ENCODE peak calls at places on chromosomes 1 and 21, in seven cellular contexts. B, T, G, L, C, N and H are unnamed samples.

GRCh38 chr21:32317726-32318125 is 19.1 kb downstream of the MRAP start:
- DNase-seq in B (no peak), T (no peak), G (no peak), L (no peak), C (no peak), N (no peak), H (no peak)

GRCh38 chr1:222654849-222655248 is 37.0 kb downstream of the MIA3 start:
- DNase-seq in B (peak; percentile 28), T (no peak), G (no peak), L (no peak), C (peak; percentile 50), N (peak; percentile 67), H (peak; percentile 64)

GRCh38 chr1:107681001-107681479 is 283.9 kb downstream of the VAV3 start:
- DNase-seq in B (no peak), T (no peak), G (no peak), L (no peak), C (no peak), N (no peak), H (no peak)

GRCh38 chr1:200364831-200365230 is 45.0 kb downstream of the ZNF281 start:
- DNase-seq in B (no peak), T (no peak), G (no peak), L (no peak), C (no peak), N (no peak), H (no peak)

GRCh38 chr1:170864238-170864637 is 71.1 kb upstream of the MROH9 start:
- DNase-seq in B (peak; percentile 29), T (no peak), G (no peak), L (peak; percentile 14), C (no peak), N (no peak), H (no peak)

GRCh38 chr1:218755128-218755527 is 410.0 kb downstream of the TGFB2 start:
- DNase-seq in B (no peak), T (no peak), G (no peak), L (no peak), C (no peak), N (no peak), H (no peak)

GRCh38 chr1:222043444-222044292 is 301.8 kb upstream of the DUSP10 start:
- DNase-seq in B (peak; percentile 81), T (no peak), G (peak; percentile 66), L (no peak), C (no peak), N (no peak), H (no peak)

GRCh38 chr1:24015226-24016210 is 35.4 kb upstream of the SRSF10 start:
- DNase-seq in B (peak; percentile 15), T (no peak), G (no peak), L (no peak), C (no peak), N (no peak), H (no peak)

GRCh38 chr1:180247061-180247460 is 17.0 kb downstream of the LHX4 start:
- DNase-seq in B (no peak), T (no peak), G (peak; percentile 22), L (no peak), C (no peak), N (no peak), H (no peak)

GRCh38 chr1:178565586-178565985 is 52.7 kb downstream of the TEX35 start:
- DNase-seq in B (no peak), T (no peak), G (no peak), L (no peak), C (no peak), N (no peak), H (no peak)

GRCh38 chr1:100866041-100866900 is 28.4 kb downstream of the EXTL2 start:
- DNase-seq in B (peak; percentile 37), T (peak; percentile 49), G (no peak), L (no peak), C (no peak), N (peak; percentile 15), H (no peak)

GRCh38 chr1:46667782-46668760 is at the start of gene ATPAF1:
- DNase-seq in B (peak; percentile 43), T (peak; percentile 79), G (peak; percentile 90), L (peak; percentile 76), C (peak; percentile 73), N (peak; percentile 89), H (peak; percentile 73)

GRCh38 chr1:26283871-26284596 is 4.1 kb downstream of the SH3BGRL3 start:
- DNase-seq in B (no peak), T (no peak), G (no peak), L (no peak), C (no peak), N (peak; percentile 12), H (peak; percentile 43)

GRCh38 chr1:30966690-30967369 is 58.3 kb upstream of the SDC3 start:
- DNase-seq in B (peak; percentile 65), T (peak; percentile 46), G (no peak), L (no peak), C (no peak), N (no peak), H (no peak)

GRCh38 chr1:20883766-20884165 is 96.7 kb upstream of the HP1BP3 start:
- DNase-seq in B (no peak), T (no peak), G (no peak), L (no peak), C (no peak), N (no peak), H (no peak)

GRCh38 chr1:110440877-110441276 is 10.1 kb upstream of the PROK1 start:
- DNase-seq in B (peak; percentile 7), T (no peak), G (no peak), L (no peak), C (no peak), N (no peak), H (no peak)

GRCh38 chr1:168234846-168235547 is 9.2 kb downstream of the SFT2D2 start:
- DNase-seq in B (peak; percentile 53), T (peak; percentile 72), G (no peak), L (no peak), C (no peak), N (peak; percentile 54), H (no peak)

GRCh38 chr1:38013027-38013588 is 574 bp downstream of the UTP11 start:
- DNase-seq in B (peak; percentile 62), T (no peak), G (no peak), L (no peak), C (no peak), N (peak; percentile 41), H (no peak)

GRCh38 chr1:33399375-33399774 is 31.5 kb downstream of the PHC2 start:
- DNase-seq in B (no peak), T (no peak), G (no peak), L (no peak), C (no peak), N (no peak), H (no peak)

GRCh38 chr1:189681252-189681919 is 796.3 kb downstream of the BRINP3 start:
- DNase-seq in B (no peak), T (no peak), G (no peak), L (no peak), C (no peak), N (no peak), H (no peak)

GRCh38 chr1:43427941-43428340 is 25.8 kb downstream of the HYI start:
- DNase-seq in B (no peak), T (no peak), G (peak; percentile 29), L (no peak), C (no peak), N (no peak), H (peak; percentile 35)

GRCh38 chr1:228792601-228793000 is 57.3 kb downstream of the RHOU start:
- DNase-seq in B (no peak), T (peak; percentile 58), G (no peak), L (no peak), C (no peak), N (no peak), H (no peak)

GRCh38 chr1:17627239-17628052 is 87.9 kb downstream of the ARHGEF10L start:
- DNase-seq in B (no peak), T (no peak), G (no peak), L (no peak), C (no peak), N (no peak), H (no peak)

GRCh38 chr21:34345892-34346291 is 17.9 kb upstream of the KCNE2 start:
- DNase-seq in B (no peak), T (no peak), G (no peak), L (no peak), C (no peak), N (no peak), H (no peak)

GRCh38 chr1:119294728-119295127 is 73.9 kb upstream of the HAO2 start:
- DNase-seq in B (no peak), T (no peak), G (no peak), L (no peak), C (no peak), N (no peak), H (no peak)

GRCh38 chr1:43506233-43506632 is 24.4 kb upstream of the PTPRF start:
- DNase-seq in B (no peak), T (no peak), G (no peak), L (no peak), C (no peak), N (no peak), H (no peak)

GRCh38 chr1:6028042-6028895 is 17.4 kb upstream of the KCNAB2 start:
- DNase-seq in B (peak; percentile 8), T (no peak), G (no peak), L (no peak), C (peak; percentile 43), N (peak; percentile 64), H (peak; percentile 88)

GRCh38 chr21:25350056-25350455 is 257.2 kb downstream of the MRPL39 start:
- DNase-seq in B (peak; percentile 71), T (peak; percentile 26), G (no peak), L (no peak), C (no peak), N (no peak), H (no peak)

GRCh38 chr1:59150537-59151386 is 146.1 kb upstream of the FGGY start:
- DNase-seq in B (peak; percentile 94), T (peak; percentile 56), G (peak; percentile 96), L (peak; percentile 82), C (peak; percentile 68), N (peak; percentile 48), H (no peak)

GRCh38 chr1:183470961-183471747 is 1.1 kb upstream of the SMG7 start:
- DNase-seq in B (peak; percentile 79), T (peak; percentile 86), G (peak; percentile 86), L (peak; percentile 75), C (peak; percentile 70), N (peak; percentile 63), H (no peak)
- TF ChIP-seq CTCF in B (peak; percentile 14), T (peak; percentile 1), G (no peak), L (no peak), C (peak; percentile 6), N (peak; percentile 21), H (no peak)

GRCh38 chr1:8443558-8444194 is 125.8 kb downstream of the SLC45A1 start:
- DNase-seq in B (no peak), T (no peak), G (no peak), L (no peak), C (no peak), N (no peak), H (no peak)
- TF ChIP-seq CTCF in B (peak; percentile 43), T (peak; percentile 24), G (no peak), L (peak; percentile 44), C (no peak), N (no peak), H (peak; percentile 19)

DNA sequence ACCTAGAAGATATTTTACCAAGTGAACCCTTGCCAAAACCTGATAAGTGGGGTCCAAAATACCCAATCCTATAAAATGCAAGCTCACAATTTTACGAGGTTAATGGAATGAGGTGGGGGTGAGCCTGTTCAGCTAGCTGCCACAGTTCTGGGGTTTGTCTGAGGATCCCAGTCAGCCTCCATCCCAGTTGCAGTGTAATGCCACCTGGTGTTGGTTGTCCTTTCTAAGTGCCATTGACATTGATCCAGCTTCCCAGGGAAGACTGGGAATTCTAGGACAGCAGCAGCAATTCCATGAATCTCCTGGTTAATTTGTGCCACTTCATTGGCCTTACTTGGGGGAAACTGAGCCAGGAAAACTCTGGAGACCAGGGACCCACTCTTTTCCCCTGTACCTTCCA is 298.3 kb downstream of the RWDD3 start:
- DNase-seq in B (no peak), T (no peak), G (no peak), L (no peak), C (no peak), N (no peak), H (no peak)
- TF ChIP-seq CTCF in B (no peak), T (no peak), G (no peak), L (no peak), C (no peak), N (no peak), H (no peak)

GRCh38 chr1:3898994-3899775 is 887 bp downstream of the C1orf174 start:
- DNase-seq in B (no peak), T (peak; percentile 40), G (no peak), L (no peak), C (no peak), N (no peak), H (no peak)
- TF ChIP-seq CTCF in B (peak; percentile 44), T (no peak), G (no peak), L (no peak), C (no peak), N (no peak), H (no peak)